ENCODE peak calls at places on chromosome 18, in ten cellular contexts. M, W, B, G, T, N, V, J, S and Q are unnamed samples.

GRCh38 chr18:36798738-36799473 is 29.9 kb downstream of the TPGS2 start:
- DNase-seq in V (no peak), N (no peak), T (no peak), G (no peak), J (no peak), B (no peak), W (no peak), M (no peak), S (no peak), Q (no peak)

GRCh38 chr18:8254664-8255063 is 354.6 kb upstream of the RAB12 start:
- DNase-seq in B (no peak), M (peak), T (no peak), J (no peak), S (no peak), G (no peak), N (no peak), W (no peak), V (no peak), Q (no peak)

GRCh38 chr18:26406294-26406693 is 142.1 kb downstream of the KCTD1 start:
- DNase-seq in N (no peak), M (no peak), W (no peak), T (no peak), J (no peak), B (no peak), S (no peak), V (no peak), G (no peak), Q (no peak)

GRCh38 chr18:22778996-22779395 is 154.1 kb upstream of the RBBP8 start:
- DNase-seq in N (no peak), V (no peak), J (no peak), M (peak), B (no peak), W (no peak), G (no peak), T (no peak), S (no peak), Q (no peak)

GRCh38 chr18:25510096-25510495 is 158.1 kb upstream of the ZNF521 start:
- DNase-seq in J (no peak), T (no peak), M (no peak), B (no peak), V (no peak), S (no peak), N (no peak), W (no peak), G (no peak), Q (no peak)

GRCh38 chr18:57959278-57959677 is 84.7 kb upstream of the NEDD4L start:
- DNase-seq in S (peak), B (no peak), W (peak), G (peak), N (no peak), M (peak), T (peak), J (peak), V (peak), Q (no peak)

GRCh38 chr18:50004013-50004412 is 190.7 kb upstream of the ACAA2 start:
- DNase-seq in V (no peak), M (no peak), T (no peak), B (no peak), N (no peak), S (no peak), J (no peak), W (no peak), G (no peak), Q (no peak)

GRCh38 chr18:45793295-45793965 is 32.0 kb upstream of the SIGLEC15 start:
- DNase-seq in J (peak), S (no peak), W (no peak), V (no peak), N (no peak), M (peak), G (peak), T (peak), B (no peak), Q (no peak)

GRCh38 chr18:49728542-49728941 is 84.8 kb downstream of the ACAA2 start:
- DNase-seq in W (no peak), N (peak), M (peak), B (peak), G (no peak), T (peak), J (no peak), S (peak), V (no peak), Q (no peak)

GRCh38 chr18:60146220-60146960 is 226.2 kb downstream of the MC4R start:
- DNase-seq in V (no peak), N (no peak), M (no peak), T (peak), B (no peak), J (no peak), G (no peak), W (no peak), S (no peak), Q (no peak)

GRCh38 chr18:35507623-35508022 is 9.9 kb upstream of the INO80C start:
- DNase-seq in J (peak), T (no peak), W (no peak), B (no peak), G (no peak), N (no peak), V (no peak), S (no peak), M (no peak), Q (no peak)

GRCh38 chr18:6561029-6561861 is 146.5 kb upstream of the L3MBTL4 start:
- DNase-seq in N (peak), J (no peak), G (peak), B (peak), S (peak), V (peak), T (no peak), M (peak), W (no peak), Q (peak)

GRCh38 chr18:76476665-76477561 is 18.1 kb downstream of the ZNF516 start:
- DNase-seq in S (no peak), B (no peak), M (peak), G (peak), N (no peak), J (peak), T (peak), V (peak), W (no peak), Q (no peak)

GRCh38 chr18:22106536-22107292 is 62.7 kb upstream of the GATA6 start:
- DNase-seq in B (no peak), G (no peak), M (no peak), J (peak), W (no peak), T (no peak), N (no peak), S (peak), V (peak), Q (no peak)

GRCh38 chr18:56648307-56648706 is 2.9 kb upstream of the WDR7 start:
- DNase-seq in T (no peak), V (no peak), G (no peak), J (no peak), M (no peak), W (no peak), B (no peak), N (no peak), S (no peak), Q (no peak)

GRCh38 chr18:23263551-23264235 is 128.4 kb downstream of the CABLES1 start:
- DNase-seq in M (no peak), S (no peak), N (no peak), G (no peak), W (no peak), B (no peak), V (no peak), J (no peak), T (no peak), Q (no peak)

GRCh38 chr18:44777429-44778192 is 96.9 kb downstream of the SETBP1 start:
- DNase-seq in W (no peak), S (no peak), G (no peak), N (no peak), J (no peak), V (no peak), T (no peak), M (no peak), B (peak), Q (no peak)

GRCh38 chr18:13173573-13173972 is 45.0 kb upstream of the LDLRAD4 start:
- DNase-seq in J (no peak), S (no peak), N (no peak), W (no peak), G (no peak), T (no peak), V (no peak), B (no peak), M (no peak), Q (no peak)

GRCh38 chr18:69220529-69220928 is 180.2 kb upstream of the DOK6 start:
- DNase-seq in G (no peak), N (no peak), M (no peak), S (no peak), B (no peak), V (no peak), J (no peak), W (no peak), T (no peak), Q (no peak)

GRCh38 chr18:31436825-31437224 is 10.7 kb upstream of the DSG3 start:
- DNase-seq in T (no peak), G (no peak), S (peak), N (no peak), B (no peak), V (no peak), J (no peak), W (no peak), M (no peak), Q (no peak)

GRCh38 chr18:59196161-59196560 is 23.8 kb upstream of the GRP start:
- DNase-seq in N (no peak), G (no peak), S (no peak), T (no peak), W (no peak), M (no peak), V (no peak), J (no peak), B (no peak), Q (no peak)

GRCh38 chr18:44681039-44681595 is 429 bp downstream of the SETBP1 start:
- DNase-seq in T (no peak), M (peak), S (no peak), W (no peak), V (no peak), G (no peak), J (no peak), N (peak), B (no peak), Q (no peak)

GRCh38 chr18:10977042-10977441 is 172.3 kb downstream of the PIEZO2 start:
- DNase-seq in V (no peak), M (no peak), G (no peak), S (no peak), W (no peak), J (no peak), T (no peak), B (no peak), N (no peak), Q (no peak)

GRCh38 chr18:22848618-22849017 is 84.5 kb upstream of the RBBP8 start:
- DNase-seq in G (peak), M (peak), B (no peak), W (no peak), J (no peak), V (peak), T (no peak), N (no peak), S (no peak), Q (no peak)

GRCh38 chr18:11667578-11667977 is 21.5 kb upstream of the GNAL start:
- DNase-seq in T (no peak), M (no peak), S (no peak), J (no peak), B (no peak), W (no peak), V (no peak), N (no peak), G (no peak), Q (no peak)

GRCh38 chr18:59823611-59824195 is 76.1 kb upstream of the PMAIP1 start:
- DNase-seq in G (peak), B (no peak), W (peak), M (peak), V (no peak), S (peak), N (peak), J (peak), T (peak), Q (peak)

GRCh38 chr18:50268022-50268747 is 1.9 kb upstream of the CFAP53 start:
- DNase-seq in G (peak), B (peak), S (peak), V (peak), W (peak), N (peak), T (peak), M (peak), J (peak), Q (peak)

GRCh38 chr18:51340332-51340731 is 142.9 kb upstream of the MEX3C start:
- DNase-seq in V (no peak), J (no peak), G (no peak), T (peak), S (no peak), M (no peak), N (no peak), B (no peak), W (peak), Q (no peak)

GRCh38 chr18:56515522-56515921 is 122.9 kb downstream of the TXNL1 start:
- DNase-seq in M (peak), N (no peak), J (no peak), W (no peak), B (no peak), G (no peak), V (no peak), T (no peak), S (no peak), Q (no peak)

GRCh38 chr18:74172697-74173433 is 24.5 kb downstream of the TIMM21 start:
- DNase-seq in T (no peak), V (no peak), W (no peak), M (no peak), S (peak), G (no peak), J (no peak), N (no peak), B (no peak), Q (no peak)
- H3K4me3 ChIP-seq in T (no peak), V (no peak), W (peak), M (no peak), S (no peak), G (no peak), J (no peak), N (no peak), B (no peak), Q (no peak)

GRCh38 chr18:9846162-9846915 is 39.4 kb upstream of the TXNDC2 start:
- DNase-seq in T (no peak), V (no peak), G (no peak), B (no peak), M (no peak), J (no peak), N (no peak), W (no peak), S (peak), Q (no peak)
- H3K4me3 ChIP-seq in T (no peak), V (no peak), G (no peak), B (peak), M (no peak), J (no peak), N (peak), W (no peak), S (no peak), Q (peak)

GRCh38 chr18:63197246-63197791 is 122.2 kb downstream of the BCL2 start:
- DNase-seq in B (no peak), T (no peak), S (no peak), G (no peak), M (no peak), N (no peak), J (no peak), V (no peak), W (no peak), Q (no peak)

GRCh38 chr18:63202814-63203213 is 116.8 kb downstream of the BCL2 start:
- DNase-seq in J (no peak), W (no peak), G (no peak), S (no peak), M (no peak), T (no peak), B (no peak), V (no peak), N (no peak), Q (no peak)

GRCh38 chr18:63198098-63198760 is 121.3 kb downstream of the BCL2 start:
- DNase-seq in T (no peak), V (no peak), N (no peak), W (no peak), G (no peak), J (no peak), B (no peak), S (no peak), M (no peak), Q (no peak)

GRCh38 chr18:63198868-63199742 is 120.5 kb downstream of the BCL2 start:
- DNase-seq in V (no peak), J (no peak), G (no peak), N (no peak), B (no peak), S (no peak), W (no peak), M (no peak), T (no peak), Q (no peak)

DNA sequence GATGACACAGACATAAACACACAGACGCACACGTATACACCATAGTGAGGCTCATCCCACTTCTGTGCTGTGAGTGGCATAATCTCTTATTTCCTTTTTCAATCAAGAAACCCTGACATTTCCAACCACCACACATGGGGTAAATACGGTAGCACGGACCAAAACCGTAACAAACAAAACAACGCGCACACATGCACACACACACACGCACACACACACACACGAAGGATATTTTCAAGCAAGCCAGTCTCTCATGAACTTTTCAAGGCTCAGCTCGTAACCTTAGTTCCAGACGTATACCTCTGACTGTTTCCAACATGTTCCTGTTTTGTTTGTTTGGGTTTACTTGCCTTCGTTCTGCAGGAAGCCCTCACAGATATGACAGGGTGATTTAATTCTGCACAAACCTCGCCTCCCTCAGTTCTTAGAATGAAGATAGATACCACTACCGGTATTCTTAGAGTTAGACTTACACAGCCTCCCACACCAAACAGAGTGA is 119.8 kb downstream of the BCL2 start:
- DNase-seq in V (no peak), M (no peak), G (no peak), N (no peak), W (no peak), B (no peak), J (no peak), S (no peak), T (no peak), Q (no peak)
- H3K4me3 ChIP-seq in V (no peak), M (no peak), G (no peak), N (no peak), W (no peak), B (no peak), J (no peak), S (no peak), T (no peak), Q (no peak)

GRCh38 chr18:55405655-55406373 is 182.2 kb downstream of the TCF4 start:
- DNase-seq in B (peak), M (peak), T (no peak), W (no peak), N (peak), G (peak), S (peak), J (no peak), V (peak), Q (peak)

GRCh38 chr18:55406374-55407045 is 181.5 kb downstream of the TCF4 start:
- DNase-seq in N (no peak), T (no peak), W (no peak), S (no peak), M (no peak), B (no peak), G (no peak), J (no peak), V (no peak), Q (no peak)

GRCh38 chr18:55407774-55408535 is 180.0 kb downstream of the TCF4 start:
- DNase-seq in B (no peak), T (no peak), V (no peak), N (no peak), W (no peak), G (no peak), S (no peak), M (no peak), J (no peak), Q (no peak)

GRCh38 chr18:55404811-55405654 is 183.0 kb downstream of the TCF4 start:
- DNase-seq in T (no peak), B (no peak), J (no peak), V (no peak), N (no peak), W (no peak), S (no peak), G (no peak), M (peak), Q (no peak)

DNA sequence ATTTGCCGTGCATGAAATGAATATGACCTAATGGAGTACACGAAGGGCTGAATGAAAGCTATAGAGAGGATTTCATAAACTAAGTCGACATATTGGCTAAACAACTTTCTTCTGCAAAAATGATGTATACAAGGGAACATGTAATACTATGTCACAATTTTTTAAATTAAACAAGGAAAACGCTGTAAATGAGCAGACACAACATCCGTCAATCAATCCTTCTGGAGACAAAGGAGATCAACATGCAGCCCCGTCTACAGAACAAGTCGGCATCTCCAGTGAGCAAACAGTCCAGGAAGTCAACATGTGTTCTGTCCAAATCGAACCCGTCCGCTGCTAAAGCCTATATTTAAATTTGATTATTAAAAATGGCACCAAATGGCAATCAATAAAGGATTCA is 180.8 kb downstream of the TCF4 start:
- DNase-seq in N (no peak), J (no peak), M (peak), W (no peak), B (no peak), V (no peak), G (no peak), T (no peak), S (no peak), Q (no peak)
- H3K4me3 ChIP-seq in N (peak), J (no peak), M (no peak), W (no peak), B (no peak), V (no peak), G (peak), T (no peak), S (no peak), Q (peak)

GRCh38 chr18:79436556-79437275 is 41.0 kb downstream of the NFATC1 start:
- DNase-seq in T (no peak), M (no peak), J (no peak), B (no peak), V (no peak), W (no peak), G (no peak), N (no peak), S (no peak), Q (no peak)

GRCh38 chr18:79432376-79433120 is 36.8 kb downstream of the NFATC1 start:
- DNase-seq in V (no peak), M (no peak), J (no peak), B (no peak), S (no peak), G (no peak), W (no peak), N (no peak), T (no peak), Q (no peak)

GRCh38 chr18:79433431-79433830 is 37.7 kb downstream of the NFATC1 start:
- DNase-seq in T (no peak), N (no peak), W (no peak), B (no peak), V (no peak), M (no peak), S (no peak), G (no peak), J (no peak), Q (no peak)

GRCh38 chr18:79438089-79438488 is 42.4 kb downstream of the NFATC1 start:
- DNase-seq in M (no peak), J (no peak), B (no peak), W (no peak), V (no peak), N (no peak), G (no peak), S (no peak), T (no peak), Q (no peak)

GRCh38 chr18:79434611-79435010 is 38.9 kb downstream of the NFATC1 start:
- DNase-seq in N (no peak), S (no peak), W (no peak), T (no peak), J (no peak), B (no peak), G (no peak), M (no peak), V (no peak), Q (no peak)
- H3K4me3 ChIP-seq in N (no peak), S (no peak), W (no peak), T (no peak), J (no peak), B (no peak), G (no peak), M (no peak), V (no peak), Q (no peak)